ENCODE peak calls at places on chromosomes 11 and 22, in five cellular contexts. S is kidney, F is neural progenitor cell, M is adrenal gland, Z is cardiac muscle cell. P is an unnamed sample.

GRCh38 chr11:75524576-75525432 is 937 bp downstream of the GDPD5 start:
- DNase-seq in S (peak; percentile 84), F (peak; percentile 71), M (no peak), Z (peak; percentile 21), P (no peak)

GRCh38 chr11:121649798-121650197 is 197.0 kb upstream of the SORL1-AS1 start:
- DNase-seq in S (no peak), F (no peak), M (no peak), Z (no peak), P (peak; percentile 92)

GRCh38 chr11:102263604-102264003 is 53.7 kb upstream of the BIRC3 start:
- DNase-seq in S (no peak), F (no peak), M (no peak), Z (no peak), P (no peak)

GRCh38 chr11:85845052-85845631 is 10.0 kb upstream of the CCDC83 start:
- DNase-seq in S (no peak), F (no peak), M (no peak), Z (no peak), P (no peak)

GRCh38 chr11:1747753-1748466 is 2.5 kb downstream of the IFITM10 start:
- DNase-seq in S (peak; percentile 83), F (no peak), M (peak; percentile 81), Z (no peak), P (no peak)

GRCh38 chr11:2816517-2816916 is 69.1 kb downstream of the CDKN1C start:
- DNase-seq in S (no peak), F (no peak), M (no peak), Z (no peak), P (no peak)

GRCh38 chr11:111851636-111852035 is 19.7 kb downstream of the ALG9 start:
- DNase-seq in S (no peak), F (peak; percentile 15), M (no peak), Z (no peak), P (no peak)

GRCh38 chr11:83855237-83855636 is 569.1 kb upstream of the CCDC90B start:
- DNase-seq in S (no peak), F (no peak), M (no peak), Z (no peak), P (no peak)

GRCh38 chr11:68002575-68002942 is 1.3 kb downstream of the UNC93B1 start:
- DNase-seq in S (peak; percentile 63), F (no peak), M (peak; percentile 17), Z (no peak), P (no peak)

GRCh38 chr11:80944758-80945157 is 1503.9 kb upstream of the TENM4 start:
- DNase-seq in S (no peak), F (no peak), M (no peak), Z (no peak), P (no peak)

GRCh38 chr22:49271831-49272230 is 555.8 kb downstream of the BRD1 start:
- DNase-seq in S (no peak), F (no peak), M (no peak), Z (no peak), P (no peak)

GRCh38 chr11:79482800-79483199 is 42.0 kb upstream of the TENM4 start:
- DNase-seq in S (no peak), F (no peak), M (no peak), Z (no peak), P (no peak)

GRCh38 chr22:31957970-31958594 is 13.7 kb downstream of the YWHAH start:
- DNase-seq in S (no peak), F (no peak), M (no peak), Z (no peak), P (no peak)

GRCh38 chr11:116808262-116809175 is 14.6 kb downstream of the APOA4 start:
- DNase-seq in S (no peak), F (no peak), M (no peak), Z (no peak), P (peak; percentile 85)

GRCh38 chr22:19187716-19188563 is 9.4 kb upstream of the SLC25A1 start:
- DNase-seq in S (peak; percentile 37), F (no peak), M (no peak), Z (no peak), P (no peak)

GRCh38 chr11:96708469-96708868 is 318.7 kb downstream of the JRKL start:
- DNase-seq in S (no peak), F (no peak), M (no peak), Z (no peak), P (no peak)

GRCh38 chr11:45390407-45390806 is 104.3 kb upstream of the SYT13 start:
- DNase-seq in S (no peak), F (no peak), M (no peak), Z (no peak), P (no peak)

GRCh38 chr11:132402056-132402684 is 1031.8 kb downstream of the NTM start:
- DNase-seq in S (no peak), F (peak; percentile 80), M (no peak), Z (peak; percentile 71), P (no peak)

GRCh38 chr11:64893194-64894069 is 15.0 kb upstream of the EHD1 start:
- DNase-seq in S (no peak), F (no peak), M (no peak), Z (no peak), P (no peak)

GRCh38 chr11:61985863-61986262 is 18.4 kb upstream of the FTH1 start:
- DNase-seq in S (no peak), F (no peak), M (no peak), Z (no peak), P (no peak)

GRCh38 chr22:23356094-23356493 is 175.8 kb downstream of the BCR start:
- DNase-seq in S (no peak), F (no peak), M (no peak), Z (no peak), P (no peak)

GRCh38 chr22:29258407-29259252 is 9.2 kb downstream of the RHBDD3 start:
- DNase-seq in S (no peak), F (no peak), M (no peak), Z (no peak), P (no peak)

GRCh38 chr11:60914620-60915249 is 777 bp downstream of the TMEM109 start:
- DNase-seq in S (peak; percentile 87), F (peak; percentile 60), M (peak; percentile 41), Z (peak; percentile 33), P (no peak)

DNA sequence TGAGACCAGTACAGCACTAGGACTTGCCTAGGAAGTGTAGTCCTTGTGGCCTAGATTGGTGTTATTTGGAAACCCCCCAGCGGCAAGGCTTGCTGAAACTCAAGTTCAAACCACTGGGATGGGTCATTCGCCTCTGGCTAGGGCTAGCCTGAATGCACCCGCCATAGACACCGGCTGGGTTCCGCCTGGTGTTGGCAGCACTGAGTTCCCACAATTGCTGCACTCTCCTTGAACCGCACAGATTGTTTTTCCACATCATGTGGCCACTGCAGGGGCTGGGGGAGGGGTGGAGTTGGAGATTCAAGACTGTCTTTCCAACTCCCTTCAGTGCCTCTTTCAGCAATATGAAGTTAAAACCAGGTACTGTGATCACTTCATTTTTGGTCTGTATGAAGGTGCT is 43.1 kb downstream of the CCDC73 start:
- DNase-seq in S (no peak), F (no peak), M (no peak), Z (no peak), P (no peak)
- TF ChIP-seq CTCF in S (no peak), F (no peak), M (no peak), Z (no peak), P (no peak)

GRCh38 chr11:17209939-17210245 is 2.1 kb upstream of the PIK3C2A start:
- DNase-seq in S (no peak), F (no peak), M (no peak), Z (no peak), P (peak; percentile 64)
- H3K4me3 ChIP-seq in S (no peak overlapping the region), F (no peak overlapping the region), M (no peak overlapping the region), Z (peak overlapping the region; percentile 88), P (no peak overlapping the region)

GRCh38 chr11:440065-441042 is 1.5 kb downstream of the ANO9 start:
- DNase-seq in S (peak; percentile 64), F (no peak), M (peak; percentile 47), Z (no peak), P (no peak)
- TF ChIP-seq CTCF in S (no peak), F (no peak), M (peak; percentile 45), Z (peak; percentile 30), P (no peak)

DNA sequence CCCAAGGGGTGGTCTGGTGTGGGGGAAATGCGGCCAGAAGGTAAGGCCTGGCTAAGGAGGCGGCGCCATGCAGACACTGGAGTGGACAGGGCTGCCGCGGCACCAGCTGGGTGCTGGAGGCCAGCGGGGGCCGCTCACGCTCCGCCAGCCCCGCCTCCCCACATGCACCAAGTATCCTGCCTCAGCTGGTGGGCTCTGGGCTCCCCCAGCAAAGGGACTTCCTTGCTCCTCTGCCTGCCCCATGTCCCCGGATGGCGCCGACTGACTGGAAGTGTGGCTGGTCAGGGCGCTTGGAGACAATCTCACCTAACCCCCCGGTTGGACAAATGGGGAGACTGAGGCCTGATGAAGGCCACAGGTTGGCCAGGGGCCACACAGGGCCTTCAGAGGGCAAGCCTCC is 7.6 kb upstream of the CHADL start:
- DNase-seq in S (no peak), F (no peak), M (no peak), Z (no peak), P (no peak)
- H3K4me3 ChIP-seq in S (no peak overlapping the region), F (no peak overlapping the region), M (no peak overlapping the region), Z (no peak overlapping the region), P (no peak overlapping the region)

GRCh38 chr11:88295028-88295427 is 42.5 kb downstream of the CTSC start:
- DNase-seq in S (no peak), F (no peak), M (no peak), Z (no peak), P (no peak)

GRCh38 chr11:88293931-88294330 is 43.6 kb downstream of the CTSC start:
- DNase-seq in S (no peak), F (no peak), M (peak; percentile 15), Z (no peak), P (no peak)

GRCh38 chr11:88288560-88288959 is 49.0 kb downstream of the CTSC start:
- DNase-seq in S (no peak), F (no peak), M (no peak), Z (no peak), P (no peak)

GRCh38 chr11:88297320-88298263 is 39.9 kb downstream of the CTSC start:
- DNase-seq in S (no peak), F (no peak), M (no peak), Z (peak; percentile 63), P (no peak)

GRCh38 chr11:88292156-88292844 is 45.2 kb downstream of the CTSC start:
- DNase-seq in S (no peak), F (no peak), M (peak; percentile 65), Z (peak; percentile 51), P (peak; percentile 6)
- TF ChIP-seq CTCF in S (peak; percentile 8), F (no peak), M (peak; percentile 39), Z (no peak), P (peak; percentile 34)

GRCh38 chr11:59212222-59212621 is 505 bp downstream of the MPEG1 start:
- DNase-seq in S (no peak), F (no peak), M (no peak), Z (no peak), P (no peak)
- H3K4me3 ChIP-seq in S (no peak overlapping the region), F (no peak overlapping the region), M (no peak overlapping the region), Z (no peak overlapping the region), P (no peak overlapping the region)

GRCh38 chr11:73734996-73735395 is 25.9 kb downstream of the RAB6A start:
- DNase-seq in S (no peak), F (no peak), M (no peak), Z (no peak), P (no peak)

GRCh38 chr11:73728000-73728399 is 32.9 kb downstream of the RAB6A start:
- DNase-seq in S (no peak), F (no peak), M (no peak), Z (no peak), P (no peak)

GRCh38 chr11:73726825-73727224 is 34.0 kb downstream of the RAB6A start:
- DNase-seq in S (no peak), F (no peak), M (no peak), Z (no peak), P (no peak)

GRCh38 chr11:73729594-73730206 is 31.2 kb downstream of the RAB6A start:
- DNase-seq in S (no peak), F (peak; percentile 78), M (no peak), Z (peak; percentile 32), P (no peak)
- TF ChIP-seq CTCF in S (peak; percentile 33), F (peak; percentile 67), M (peak; percentile 39), Z (peak; percentile 45), P (peak; percentile 20)

P was measured in LNCaP clone FGC.